ENCODE peak calls at places on chromosomes 13 and 19, in five cellular contexts. L is right lobe of liver, A is left lung, G is heart right ventricle, C is lung. O is an unnamed sample.

GRCh38 chr13:26623125-26623524 is 65.6 kb downstream of the WASF3 start:
- DNase-seq in L (no peak), A (no peak), G (no peak), C (no peak), O (no peak)

GRCh38 chr19:49104229-49104864 is 9.8 kb upstream of the LIN7B start:
- DNase-seq in L (no peak), A (no peak), G (no peak), C (no peak), O (no peak)

GRCh38 chr19:2782357-2782935 is 627 bp downstream of the SGTA start:
- DNase-seq in L (no peak), A (no peak), G (no peak), C (no peak), O (no peak)

GRCh38 chr19:57708641-57709354 is at the start of gene ZNF154:
- DNase-seq in L (peak; percentile 30), A (peak; percentile 50), G (peak; percentile 63), C (peak; percentile 29), O (no peak)

GRCh38 chr13:28637714-28638355 is 21.1 kb upstream of the POMP start:
- DNase-seq in L (no peak), A (no peak), G (peak; percentile 25), C (no peak), O (no peak)

GRCh38 chr19:9850235-9850959 is 15.3 kb downstream of the PIN1 start:
- DNase-seq in L (no peak), A (no peak), G (no peak), C (no peak), O (no peak)

GRCh38 chr19:30086220-30086619 is 144.2 kb downstream of the URI1 start:
- DNase-seq in L (no peak), A (no peak), G (no peak), C (no peak), O (no peak)

GRCh38 chr13:64278493-64278892 is 2862.8 kb upstream of the PCDH20 start:
- DNase-seq in L (no peak), A (no peak), G (no peak), C (no peak), O (no peak)

GRCh38 chr13:21522847-21523246 is 63.7 kb upstream of the ZDHHC20 start:
- DNase-seq in L (no peak), A (no peak), G (no peak), C (no peak), O (no peak)

GRCh38 chr19:50461066-50461875 is 15.0 kb upstream of the EMC10 start:
- DNase-seq in L (peak; percentile 48), A (no peak), G (peak; percentile 44), C (peak; percentile 64), O (no peak)

GRCh38 chr19:43664008-43664407 is 6.0 kb downstream of the PLAUR start:
- DNase-seq in L (no peak), A (no peak), G (peak; percentile 33), C (no peak), O (peak; percentile 64)

GRCh38 chr19:18603255-18603957 is 3.2 kb downstream of the CRLF1 start:
- DNase-seq in L (no peak), A (no peak), G (no peak), C (no peak), O (no peak)

GRCh38 chr13:90867336-90867683 is 480.2 kb upstream of the MIR17HG start:
- DNase-seq in L (peak; percentile 34), A (peak; percentile 58), G (peak; percentile 31), C (peak; percentile 72), O (peak; percentile 78)

GRCh38 chr19:14028901-14029300 is 953 bp downstream of the RLN3 start:
- DNase-seq in L (no peak), A (no peak), G (no peak), C (no peak), O (no peak)

GRCh38 chr19:52191951-52192350 is 2.1 kb downstream of the PPP2R1A start:
- DNase-seq in L (no peak), A (no peak), G (peak; percentile 38), C (no peak), O (no peak)

GRCh38 chr13:39490136-39490535 is 112.9 kb downstream of the LHFPL6 start:
- DNase-seq in L (no peak), A (no peak), G (no peak), C (no peak), O (no peak)

GRCh38 chr19:27691991-27692390 is 1521.0 kb downstream of the UQCRFS1 start:
- DNase-seq in L (no peak), A (no peak), G (no peak), C (no peak), O (no peak)

GRCh38 chr19:56832352-56832928 is 8.1 kb downstream of the PEG3 start:
- DNase-seq in L (no peak), A (no peak), G (no peak), C (no peak), O (no peak)

GRCh38 chr13:51026016-51026415 is 85.1 kb downstream of the C13orf42 start:
- DNase-seq in L (no peak), A (no peak), G (no peak), C (no peak), O (no peak)

GRCh38 chr13:50126378-50127016 is 111.3 kb downstream of the KCNRG start:
- DNase-seq in L (peak; percentile 27), A (no peak), G (no peak), C (no peak), O (no peak)

GRCh38 chr19:41376241-41376997 is at the start of gene TMEM91:
- DNase-seq in L (peak; percentile 48), A (peak; percentile 54), G (peak; percentile 29), C (peak; percentile 59), O (peak; percentile 64)

GRCh38 chr19:7500811-7501450 is 12.1 kb upstream of the PEX11G start:
- DNase-seq in L (peak; percentile 58), A (no peak), G (no peak), C (no peak), O (no peak)

GRCh38 chr19:8490395-8490760 is 12.1 kb downstream of the PRAM1 start:
- DNase-seq in L (no peak), A (no peak), G (no peak), C (no peak), O (no peak)

GRCh38 chr13:50244913-50245574 is 229.8 kb downstream of the KCNRG start:
- DNase-seq in L (peak; percentile 44), A (peak; percentile 43), G (no peak), C (peak; percentile 50), O (no peak)

GRCh38 chr13:100580045-100580444 is 8.5 kb downstream of the GGACT start:
- DNase-seq in L (no peak), A (no peak), G (no peak), C (no peak), O (no peak)

GRCh38 chr13:27789495-27790303 is 2.6 kb upstream of the GSX1 start:
- DNase-seq in L (no peak), A (no peak), G (no peak), C (no peak), O (no peak)

GRCh38 chr13:59157181-59157580 is 1006.5 kb downstream of the DIAPH3 start:
- DNase-seq in L (no peak), A (no peak), G (no peak), C (no peak), O (no peak)

GRCh38 chr19:29690842-29691241 is 24.2 kb downstream of the C19orf12 start:
- DNase-seq in L (no peak), A (no peak), G (no peak), C (no peak), O (peak; percentile 40)

GRCh38 chr13:31824705-31825512 is 85.6 kb downstream of the RXFP2 start:
- DNase-seq in L (no peak), A (no peak), G (peak; percentile 37), C (no peak), O (no peak)

DNA sequence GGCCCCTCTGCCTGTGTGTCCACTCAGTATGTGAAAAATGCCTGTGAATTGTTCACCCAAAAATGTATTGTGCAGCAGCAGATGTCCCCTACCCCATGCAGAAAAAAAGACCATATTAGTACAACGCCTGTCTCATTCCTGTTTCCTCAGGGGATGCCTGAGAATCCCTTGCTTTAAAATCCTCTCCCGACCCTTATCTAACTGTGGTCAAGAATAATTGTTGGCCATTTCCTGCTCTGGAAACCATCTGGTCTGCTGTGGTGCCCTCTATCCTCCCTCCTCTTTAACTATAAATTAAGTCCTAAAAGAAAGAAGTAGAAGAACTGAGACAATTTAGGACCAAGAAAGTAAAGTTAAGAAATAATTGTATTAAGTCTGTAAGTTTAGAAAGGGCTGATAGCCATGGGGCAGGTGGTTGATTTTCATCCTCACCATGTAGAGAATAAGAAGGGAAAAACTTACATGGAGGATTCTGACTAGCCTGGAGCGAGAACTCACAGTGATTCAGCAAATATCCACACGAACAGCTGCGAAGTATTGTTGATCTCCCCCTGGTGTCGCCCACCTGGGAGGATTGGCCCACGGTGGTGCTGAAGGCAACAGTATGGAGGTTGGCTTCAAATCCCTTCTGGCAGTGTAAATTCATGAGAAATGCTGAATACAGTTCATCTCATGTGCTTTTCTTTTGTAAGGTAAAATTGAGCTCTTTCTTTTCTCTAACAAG is 85.6 kb downstream of the COL4A2 start:
- DNase-seq in L (no peak), A (no peak), G (no peak), C (no peak), O (no peak)
- H3K4me1 ChIP-seq in L (no peaks in the 10 kb centered on the region), A (peaks cover 9% of the 10 kb centered on the region), G (peaks cover 46% of the 10 kb centered on the region), C (peaks cover 14% of the 10 kb centered on the region), O (peaks cover 15% of the 10 kb centered on the region)

GRCh38 chr13:85419611-85420010 is 379.6 kb downstream of the SLITRK6 start:
- DNase-seq in L (no peak), A (no peak), G (no peak), C (no peak), O (no peak)

GRCh38 chr13:85413664-85414063 is 385.6 kb downstream of the SLITRK6 start:
- DNase-seq in L (no peak), A (no peak), G (no peak), C (no peak), O (no peak)

GRCh38 chr13:85412448-85412847 is 386.8 kb downstream of the SLITRK6 start:
- DNase-seq in L (no peak), A (no peak), G (no peak), C (no peak), O (no peak)

DNA sequence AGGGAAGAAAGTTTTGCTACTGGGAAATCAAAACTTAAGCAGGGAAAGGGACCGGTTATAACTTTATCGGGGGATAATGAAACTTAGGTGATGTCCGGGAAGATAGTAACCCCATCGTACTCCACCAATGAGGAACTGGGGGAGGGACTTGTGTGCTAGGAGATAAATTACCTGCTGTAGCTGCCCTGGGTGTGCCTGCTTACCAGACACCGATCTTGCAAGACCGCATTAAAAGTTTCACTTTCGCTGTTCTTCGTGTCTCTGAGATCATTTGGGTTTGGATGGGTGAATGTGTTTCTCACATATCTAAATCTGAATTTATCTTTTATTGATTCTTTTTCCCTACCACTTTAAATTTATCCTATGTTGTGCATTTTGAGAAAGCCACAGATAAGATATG is 381.4 kb downstream of the SLITRK6 start:
- DNase-seq in L (no peak), A (no peak), G (no peak), C (no peak), O (no peak)
- H3K4me1 ChIP-seq in L (no peaks in the 10 kb centered on the region), A (no peaks in the 10 kb centered on the region), G (no peaks in the 10 kb centered on the region), C (no peaks in the 10 kb centered on the region), O (no peaks in the 10 kb centered on the region)

GRCh38 chr19:16369664-16370576 is 45.3 kb downstream of the KLF2 start:
- DNase-seq in L (no peak), A (no peak), G (no peak), C (no peak), O (peak; percentile 68)
- H3K4me1 ChIP-seq in L (peaks cover 29% of the 10 kb centered on the region), A (peaks cover 14% of the 10 kb centered on the region), G (peaks cover 27% of the 10 kb centered on the region), C (peaks cover 22% of the 10 kb centered on the region), O (no peaks in the 10 kb centered on the region)

GRCh38 chr13:35475960-35476943 is at the start of gene MAB21L1:
- DNase-seq in L (no peak), A (no peak), G (no peak), C (no peak), O (no peak)
- H3K4me1 ChIP-seq in L (no peaks in the 10 kb centered on the region), A (peaks cover 5% of the 10 kb centered on the region), G (no peaks in the 10 kb centered on the region), C (peaks cover 6% of the 10 kb centered on the region), O (no peaks in the 10 kb centered on the region)